ENCODE peak calls at places on chromosomes 16 and 17, in four cellular contexts. D is vagina; M is stimulated activated CD8-positive, alpha-beta memory T cell treated with anti-CD3 and anti-CD28 coated beads, Interleukin-15, amount 100 ng/mL, for 24 hours; G is endodermal cell. C is an unnamed sample.

GRCh38 chr17:50893183-50893993 is 27.2 kb upstream of the TOB1 start:
- DNase-seq in D (no peak), G (peak), M (no peak), C (peak)

GRCh38 chr16:66223176-66223780 is 143.2 kb upstream of the CDH5 start:
- DNase-seq in D (no peak), G (peak), M (no peak), C (no peak)

GRCh38 chr17:75843577-75844529 is at the start of gene UNC13D:
- DNase-seq in G (no peak), M (no peak), D (no peak), C (peak)

GRCh38 chr16:54538241-54538640 is 251.7 kb upstream of the IRX3 start:
- DNase-seq in G (no peak), D (no peak), M (no peak), C (no peak)

GRCh38 chr17:49968380-49969133 is 433 bp upstream of the DLX4 start:
- DNase-seq in M (peak), G (peak), D (no peak), C (peak)

GRCh38 chr16:4376126-4376819 is 4.6 kb downstream of the VASN start:
- DNase-seq in G (no peak), D (no peak), M (no peak), C (no peak)

GRCh38 chr17:32320847-32321246 is 21.1 kb downstream of the C17orf75 start:
- DNase-seq in M (no peak), G (no peak), D (no peak), C (no peak)

GRCh38 chr17:29573871-29574731 is 5.6 kb downstream of the TP53I13 start:
- DNase-seq in G (no peak), D (no peak), M (no peak), C (no peak)

GRCh38 chr16:49019081-49019633 is 262.5 kb downstream of the CBLN1 start:
- DNase-seq in M (no peak), G (peak), D (peak), C (peak)

GRCh38 chr17:79757140-79757745 is 20.7 kb upstream of the CBX2 start:
- DNase-seq in D (no peak), G (no peak), M (no peak), C (no peak)

GRCh38 chr16:4064950-4065352 is 51.3 kb downstream of the ADCY9 start:
- DNase-seq in M (no peak), D (no peak), G (no peak), C (no peak)

GRCh38 chr17:64969046-64969501 is 49.8 kb upstream of the LRRC37A3 start:
- DNase-seq in G (no peak), D (no peak), M (no peak), C (no peak)

GRCh38 chr17:10271004-10271620 is 72.7 kb upstream of the GAS7 start:
- DNase-seq in M (no peak), D (no peak), G (no peak), C (no peak)

GRCh38 chr16:62225675-62226074 is 189.4 kb upstream of the CDH8 start:
- DNase-seq in G (peak), M (no peak), D (no peak), C (peak)

GRCh38 chr17:66564992-66565465 is 262.6 kb downstream of the PRKCA start:
- DNase-seq in G (peak), M (no peak), D (no peak), C (peak)

GRCh38 chr16:23691483-23692189 is 12.9 kb downstream of the PLK1 start:
- DNase-seq in D (no peak), M (no peak), G (no peak), C (no peak)

GRCh38 chr17:1861391-1862010 is 31.7 kb downstream of the RPA1 start:
- DNase-seq in M (no peak), D (no peak), G (no peak), C (no peak)

GRCh38 chr16:56273615-56274014 is 82.3 kb downstream of the GNAO1 start:
- DNase-seq in M (no peak), G (no peak), D (no peak), C (no peak)